ENCODE peak calls at places on chromosome 11, in six cellular contexts. F, S, P, Z, Q and W are unnamed samples.

GRCh38 chr11:65606876-65607613 is 7.0 kb downstream of the MAP3K11 start:
- DNase-seq in Q (peak; percentile 90), F (no peak), S (peak; percentile 98), P (peak; percentile 97), Z (peak; percentile 78), W (peak; percentile 99)

GRCh38 chr11:115420524-115420923 is 83.7 kb downstream of the CADM1 start:
- DNase-seq in Z (no peak), Q (no peak), S (no peak), F (no peak), P (no peak), W (no peak)

GRCh38 chr11:2799881-2800654 is 85.5 kb downstream of the CDKN1C start:
- DNase-seq in Z (no peak), S (no peak), P (no peak), Q (no peak), F (no peak), W (no peak)

GRCh38 chr11:1747753-1748466 is 2.5 kb downstream of the IFITM10 start:
- DNase-seq in S (no peak), Q (peak; percentile 39), P (no peak), F (no peak), Z (no peak), W (peak; percentile 87)

GRCh38 chr11:44033411-44033850 is 14.3 kb upstream of the ACCSL start:
- DNase-seq in F (no peak), Q (peak; percentile 69), S (no peak), P (no peak), Z (no peak), W (peak; percentile 14)

GRCh38 chr11:35373284-35373933 is 45.9 kb downstream of the SLC1A2 start:
- DNase-seq in S (no peak), P (no peak), Z (no peak), F (no peak), Q (no peak), W (no peak)

GRCh38 chr11:56885182-56885581 is 103.5 kb upstream of the OR5AK2 start:
- DNase-seq in P (peak; percentile 4), F (no peak), Q (no peak), S (peak; percentile 30), Z (no peak), W (no peak)

GRCh38 chr11:34333787-34334186 is 24.0 kb downstream of the ABTB2 start:
- DNase-seq in F (no peak), Q (no peak), S (no peak), Z (no peak), P (no peak), W (no peak)

GRCh38 chr11:86408845-86409244 is 34.2 kb downstream of the CCDC81 start:
- DNase-seq in F (no peak), Z (no peak), S (no peak), Q (no peak), P (no peak), W (no peak)